ENCODE peak calls at places on chromosome 20, in six cellular contexts. One of them, this sample, is unnamed.

GRCh38 chr20:63071541-63072181 is 64.9 kb upstream of the BHLHE23 start:
- DNase-seq in Peyer's patch: no peak
- DNase-seq in GM12865: no peak
- DNase-seq in left ventricle myocardium superior: peak; percentile 20
- DNase-seq in left cardiac atrium: peak; percentile 17
- DNase-seq in NCI-H1105: no peak
- DNase-seq in this sample: no peak

GRCh38 chr20:38186788-38187221 is 21.7 kb upstream of the TGM2 start:
- DNase-seq in left ventricle myocardium superior: no peak
- DNase-seq in left cardiac atrium: no peak
- DNase-seq in NCI-H1105: no peak
- DNase-seq in GM12865: no peak
- DNase-seq in Peyer's patch: no peak
- DNase-seq in this sample: no peak

GRCh38 chr20:23143098-23143497 is 57.0 kb upstream of the CD93 start:
- DNase-seq in left ventricle myocardium superior: peak; percentile 64
- DNase-seq in GM12865: peak; percentile 57
- DNase-seq in left cardiac atrium: peak; percentile 78
- DNase-seq in NCI-H1105: no peak
- DNase-seq in Peyer's patch: no peak
- DNase-seq in this sample: peak; percentile 77

GRCh38 chr20:1108437-1108920 is 9.9 kb upstream of the PSMF1 start:
- DNase-seq in NCI-H1105: peak; percentile 10
- DNase-seq in GM12865: peak; percentile 55
- DNase-seq in Peyer's patch: peak; percentile 47
- DNase-seq in left cardiac atrium: peak; percentile 57
- DNase-seq in left ventricle myocardium superior: peak; percentile 71
- DNase-seq in this sample: peak; percentile 33

GRCh38 chr20:3470208-3470626 is 601 bp upstream of the ATRN start:
- DNase-seq in GM12865: no peak
- DNase-seq in NCI-H1105: no peak
- DNase-seq in Peyer's patch: no peak
- DNase-seq in left cardiac atrium: no peak
- DNase-seq in left ventricle myocardium superior: no peak
- DNase-seq in this sample: no peak

GRCh38 chr20:54228841-54229240 is 21.0 kb downstream of the PFDN4 start:
- DNase-seq in GM12865: no peak
- DNase-seq in NCI-H1105: no peak
- DNase-seq in Peyer's patch: no peak
- DNase-seq in left ventricle myocardium superior: no peak
- DNase-seq in left cardiac atrium: no peak
- DNase-seq in this sample: no peak

GRCh38 chr20:49615401-49616153 is 47.6 kb upstream of the PTGIS start:
- DNase-seq in NCI-H1105: no peak
- DNase-seq in left ventricle myocardium superior: peak; percentile 85
- DNase-seq in left cardiac atrium: peak; percentile 57
- DNase-seq in GM12865: no peak
- DNase-seq in Peyer's patch: no peak
- DNase-seq in this sample: no peak

GRCh38 chr20:7841291-7841966 is 98.8 kb downstream of the HAO1 start:
- DNase-seq in NCI-H1105: no peak
- DNase-seq in left cardiac atrium: no peak
- DNase-seq in left ventricle myocardium superior: no peak
- DNase-seq in GM12865: no peak
- DNase-seq in Peyer's patch: no peak
- DNase-seq in this sample: peak; percentile 32

GRCh38 chr20:34570859-34571306 is 12.4 kb downstream of the MAP1LC3A start:
- DNase-seq in left ventricle myocardium superior: no peak
- DNase-seq in GM12865: no peak
- DNase-seq in NCI-H1105: no peak
- DNase-seq in Peyer's patch: peak; percentile 17
- DNase-seq in left cardiac atrium: no peak
- DNase-seq in this sample: no peak

GRCh38 chr20:46210672-46211330 is 92.7 kb downstream of the CD40 start:
- DNase-seq in Peyer's patch: no peak
- DNase-seq in GM12865: no peak
- DNase-seq in NCI-H1105: no peak
- DNase-seq in left cardiac atrium: no peak
- DNase-seq in left ventricle myocardium superior: no peak
- DNase-seq in this sample: no peak

GRCh38 chr20:63855363-63856110 is 5.8 kb upstream of the ABHD16B start:
- DNase-seq in Peyer's patch: no peak
- DNase-seq in GM12865: no peak
- DNase-seq in left ventricle myocardium superior: no peak
- DNase-seq in NCI-H1105: no peak
- DNase-seq in left cardiac atrium: no peak
- DNase-seq in this sample: no peak

GRCh38 chr20:37392441-37393195 is 46.7 kb downstream of the SRC start:
- DNase-seq in NCI-H1105: no peak
- DNase-seq in left ventricle myocardium superior: peak; percentile 23
- DNase-seq in Peyer's patch: no peak
- DNase-seq in GM12865: peak; percentile 54
- DNase-seq in left cardiac atrium: peak; percentile 21
- DNase-seq in this sample: no peak

GRCh38 chr20:48904566-48905321 is 16.8 kb upstream of the ARFGEF2 start:
- DNase-seq in Peyer's patch: peak; percentile 61
- DNase-seq in NCI-H1105: peak; percentile 27
- DNase-seq in left ventricle myocardium superior: peak; percentile 46
- DNase-seq in left cardiac atrium: peak; percentile 38
- DNase-seq in GM12865: peak; percentile 83
- DNase-seq in this sample: peak; percentile 69

GRCh38 chr20:51525241-51526104 is 17.0 kb downstream of the NFATC2 start:
- DNase-seq in GM12865: peak; percentile 64
- DNase-seq in Peyer's patch: peak; percentile 51
- DNase-seq in NCI-H1105: no peak
- DNase-seq in left ventricle myocardium superior: peak; percentile 41
- DNase-seq in left cardiac atrium: no peak
- DNase-seq in this sample: no peak

GRCh38 chr20:63044605-63045004 is 37.8 kb upstream of the BHLHE23 start:
- DNase-seq in left cardiac atrium: no peak
- DNase-seq in left ventricle myocardium superior: peak; percentile 25
- DNase-seq in NCI-H1105: no peak
- DNase-seq in GM12865: no peak
- DNase-seq in Peyer's patch: no peak
- DNase-seq in this sample: no peak

GRCh38 chr20:50285376-50286173 is 94.9 kb downstream of the CEBPB start:
- DNase-seq in left cardiac atrium: no peak
- DNase-seq in Peyer's patch: peak; percentile 69
- DNase-seq in NCI-H1105: no peak
- DNase-seq in left ventricle myocardium superior: no peak
- DNase-seq in GM12865: peak; percentile 80
- DNase-seq in this sample: peak; percentile 90

GRCh38 chr20:22525069-22525820 is 59.1 kb downstream of the FOXA2 start:
- DNase-seq in Peyer's patch: no peak
- DNase-seq in GM12865: no peak
- DNase-seq in left ventricle myocardium superior: no peak
- DNase-seq in NCI-H1105: no peak
- DNase-seq in left cardiac atrium: no peak
- DNase-seq in this sample: no peak

GRCh38 chr20:34538671-34539123 is 19.8 kb upstream of the MAP1LC3A start:
- DNase-seq in Peyer's patch: peak; percentile 51
- DNase-seq in GM12865: peak; percentile 67
- DNase-seq in NCI-H1105: peak; percentile 54
- DNase-seq in left cardiac atrium: peak; percentile 57
- DNase-seq in left ventricle myocardium superior: peak; percentile 71
- DNase-seq in this sample: peak; percentile 66

GRCh38 chr20:34663213-34663943 is 13.5 kb downstream of the PIGU start:
- DNase-seq in left cardiac atrium: no peak
- DNase-seq in left ventricle myocardium superior: no peak
- DNase-seq in NCI-H1105: no peak
- DNase-seq in GM12865: no peak
- DNase-seq in Peyer's patch: no peak
- DNase-seq in this sample: no peak

GRCh38 chr20:62805365-62805710 is 703 bp downstream of the OGFR start:
- DNase-seq in left ventricle myocardium superior: no peak
- DNase-seq in Peyer's patch: no peak
- DNase-seq in NCI-H1105: no peak
- DNase-seq in left cardiac atrium: no peak
- DNase-seq in GM12865: no peak
- DNase-seq in this sample: no peak

GRCh38 chr20:44142416-44142815 is 44.6 kb downstream of the JPH2 start:
- DNase-seq in left cardiac atrium: no peak
- DNase-seq in Peyer's patch: no peak
- DNase-seq in GM12865: no peak
- DNase-seq in left ventricle myocardium superior: no peak
- DNase-seq in NCI-H1105: no peak
- DNase-seq in this sample: peak; percentile 51

GRCh38 chr20:41334452-41335421 is 5.9 kb upstream of the LPIN3 start:
- DNase-seq in NCI-H1105: no peak
- DNase-seq in Peyer's patch: no peak
- DNase-seq in left cardiac atrium: no peak
- DNase-seq in left ventricle myocardium superior: no peak
- DNase-seq in GM12865: no peak
- DNase-seq in this sample: peak; percentile 60

GRCh38 chr20:13771853-13772453 is 12.8 kb downstream of the ESF1 start:
- DNase-seq in GM12865: no peak
- DNase-seq in NCI-H1105: peak; percentile 37
- DNase-seq in Peyer's patch: no peak
- DNase-seq in left ventricle myocardium superior: no peak
- DNase-seq in left cardiac atrium: no peak
- DNase-seq in this sample: peak; percentile 27

GRCh38 chr20:16368645-16369292 is 204.5 kb downstream of the KIF16B start:
- DNase-seq in GM12865: no peak
- DNase-seq in NCI-H1105: no peak
- DNase-seq in left ventricle myocardium superior: no peak
- DNase-seq in Peyer's patch: no peak
- DNase-seq in left cardiac atrium: no peak
- DNase-seq in this sample: peak; percentile 58

GRCh38 chr20:59823030-59823423 is 110.4 kb downstream of the SYCP2 start:
- DNase-seq in left ventricle myocardium superior: no peak
- DNase-seq in NCI-H1105: no peak
- DNase-seq in Peyer's patch: no peak
- DNase-seq in GM12865: no peak
- DNase-seq in left cardiac atrium: no peak
- DNase-seq in this sample: no peak

GRCh38 chr20:51428451-51429143 is 113.9 kb downstream of the NFATC2 start:
- DNase-seq in NCI-H1105: no peak
- DNase-seq in left ventricle myocardium superior: peak; percentile 67
- DNase-seq in Peyer's patch: no peak
- DNase-seq in GM12865: no peak
- DNase-seq in left cardiac atrium: peak; percentile 74
- DNase-seq in this sample: peak; percentile 21

GRCh38 chr20:63546256-63546655 is 1.3 kb downstream of the SRMS start:
- DNase-seq in left ventricle myocardium superior: no peak
- DNase-seq in Peyer's patch: no peak
- DNase-seq in GM12865: no peak
- DNase-seq in left cardiac atrium: no peak
- DNase-seq in NCI-H1105: no peak
- DNase-seq in this sample: no peak

GRCh38 chr20:39954585-39954984 is 734.5 kb downstream of the MAFB start:
- DNase-seq in left ventricle myocardium superior: no peak
- DNase-seq in GM12865: no peak
- DNase-seq in Peyer's patch: no peak
- DNase-seq in NCI-H1105: no peak
- DNase-seq in left cardiac atrium: no peak
- DNase-seq in this sample: peak; percentile 70

GRCh38 chr20:48813930-48814546 is 13.8 kb downstream of the PREX1 start:
- DNase-seq in NCI-H1105: no peak
- DNase-seq in left cardiac atrium: no peak
- DNase-seq in left ventricle myocardium superior: no peak
- DNase-seq in GM12865: no peak
- DNase-seq in Peyer's patch: no peak
- DNase-seq in this sample: no peak

GRCh38 chr20:44738779-44739477 is 6.7 kb upstream of the KCNK15 start:
- DNase-seq in left ventricle myocardium superior: peak; percentile 47
- DNase-seq in GM12865: peak; percentile 75
- DNase-seq in NCI-H1105: peak; percentile 48
- DNase-seq in left cardiac atrium: no peak
- DNase-seq in Peyer's patch: peak; percentile 54
- DNase-seq in this sample: peak; percentile 63

GRCh38 chr20:18712877-18713276 is 100.7 kb upstream of the SCP2D1 start:
- DNase-seq in Peyer's patch: no peak
- DNase-seq in left cardiac atrium: no peak
- DNase-seq in NCI-H1105: no peak
- DNase-seq in left ventricle myocardium superior: no peak
- DNase-seq in GM12865: no peak
- DNase-seq in this sample: no peak

GRCh38 chr20:36462440-36463211 is 78.7 kb upstream of the MYL9 start:
- DNase-seq in Peyer's patch: peak; percentile 49
- DNase-seq in GM12865: peak; percentile 47
- DNase-seq in NCI-H1105: no peak
- DNase-seq in left ventricle myocardium superior: peak; percentile 84
- DNase-seq in left cardiac atrium: peak; percentile 86
- DNase-seq in this sample: peak; percentile 78

GRCh38 chr20:48826883-48827771 is 672 bp downstream of the PREX1 start:
- DNase-seq in left cardiac atrium: no peak
- DNase-seq in Peyer's patch: no peak
- DNase-seq in NCI-H1105: peak; percentile 38
- DNase-seq in GM12865: peak; percentile 66
- DNase-seq in left ventricle myocardium superior: peak; percentile 60
- DNase-seq in this sample: peak; percentile 15

GRCh38 chr20:63854766-63855362 is 6.4 kb upstream of the ABHD16B start:
- DNase-seq in left ventricle myocardium superior: peak; percentile 80
- DNase-seq in Peyer's patch: no peak
- DNase-seq in NCI-H1105: no peak
- DNase-seq in GM12865: no peak
- DNase-seq in left cardiac atrium: no peak
- DNase-seq in this sample: no peak